ENCODE peak calls at places on chromosomes 7 and 10, in six cellular contexts. A, P, X, F, Y and V are unnamed samples.

GRCh38 chr10:35822316-35822715 is 180.2 kb upstream of the FZD8 start:
- DNase-seq in X (peak; percentile 49), A (peak; percentile 47), F (peak; percentile 69), P (peak; percentile 10), Y (peak; percentile 75), V (no peak)

GRCh38 chr7:66281678-66282593 is 76.8 kb downstream of the TPST1 start:
- DNase-seq in A (peak; percentile 94), X (no peak), Y (peak; percentile 25), P (no peak), F (no peak), V (peak; percentile 40)

GRCh38 chr7:99955247-99955646 is 20.6 kb downstream of the AZGP1 start:
- DNase-seq in F (no peak), P (no peak), A (no peak), X (no peak), Y (no peak), V (no peak)

GRCh38 chr10:14553434-14553833 is 221.3 kb downstream of the FAM107B start:
- DNase-seq in A (peak; percentile 59), Y (no peak), F (no peak), P (no peak), X (no peak), V (no peak)

GRCh38 chr7:84040365-84040764 is 154.2 kb downstream of the SEMA3A start:
- DNase-seq in P (no peak), X (peak; percentile 91), A (no peak), Y (no peak), F (no peak), V (no peak)

GRCh38 chr10:72162978-72163377 is 52.8 kb upstream of the ANAPC16 start:
- DNase-seq in Y (no peak), P (peak; percentile 75), X (no peak), F (no peak), A (peak; percentile 35), V (no peak)

GRCh38 chr10:118832242-118832651 is 77.5 kb upstream of the CACUL1 start:
- DNase-seq in X (no peak), Y (peak; percentile 38), F (peak; percentile 54), P (no peak), A (no peak), V (no peak)

GRCh38 chr7:84803979-84804378 is 382.9 kb downstream of the SEMA3D start:
- DNase-seq in X (no peak), Y (no peak), P (no peak), F (no peak), A (no peak), V (no peak)

GRCh38 chr7:151565541-151565940 is 45.8 kb upstream of the RHEB start:
- DNase-seq in P (no peak), A (no peak), F (no peak), Y (no peak), X (no peak), V (no peak)

GRCh38 chr10:2948127-2948854 is 119.1 kb upstream of the PFKP start:
- DNase-seq in F (no peak), A (no peak), P (no peak), X (no peak), Y (no peak), V (no peak)

GRCh38 chr7:73994023-73994422 is 34.0 kb upstream of the ELN start:
- DNase-seq in Y (no peak), F (no peak), A (no peak), P (no peak), X (no peak), V (peak; percentile 63)

GRCh38 chr7:67950321-67951083 is 953.9 kb downstream of the TYW1 start:
- DNase-seq in P (no peak), Y (no peak), A (no peak), F (no peak), X (no peak), V (no peak)

GRCh38 chr7:104956753-104957450 is 57.1 kb upstream of the KMT2E start:
- DNase-seq in Y (no peak), F (no peak), X (no peak), P (peak; percentile 59), A (peak; percentile 94), V (no peak)

GRCh38 chr7:56083150-56083785 is 9.5 kb downstream of the PHKG1 start:
- DNase-seq in A (no peak), P (no peak), F (no peak), Y (no peak), X (no peak), V (no peak)

GRCh38 chr7:140223515-140224221 is 46.9 kb upstream of the KDM7A start:
- DNase-seq in X (no peak), F (no peak), Y (no peak), P (no peak), A (no peak), V (no peak)

GRCh38 chr10:84907461-84908010 is 579.1 kb downstream of the CCSER2 start:
- DNase-seq in A (no peak), Y (no peak), P (no peak), X (no peak), F (no peak), V (no peak)

GRCh38 chr7:50393076-50393475 is 57.1 kb downstream of the FIGNL1 start:
- DNase-seq in X (no peak), F (no peak), Y (no peak), P (no peak), A (no peak), V (no peak)

GRCh38 chr7:11436773-11437524 is 395.0 kb downstream of the THSD7A start:
- DNase-seq in F (no peak), A (no peak), Y (no peak), P (no peak), X (peak; percentile 4), V (no peak)

GRCh38 chr10:64041185-64041988 is 520.2 kb downstream of the REEP3 start:
- DNase-seq in Y (peak; percentile 52), F (peak; percentile 48), A (peak; percentile 59), P (peak; percentile 67), X (peak; percentile 77), V (peak; percentile 59)

GRCh38 chr7:27364344-27364758 is 121.7 kb downstream of the EVX1 start:
- DNase-seq in X (no peak), A (peak; percentile 14), Y (peak; percentile 89), F (peak; percentile 12), P (no peak), V (no peak)
- H3K4me3 ChIP-seq in X (no peak overlapping the region), A (no peak overlapping the region), Y (peak overlapping the region; percentile 12), F (no peak overlapping the region), P (no peak overlapping the region), V (no peak overlapping the region)

GRCh38 chr7:146961617-146962016 is 845.0 kb downstream of the CNTNAP2 start:
- DNase-seq in A (peak; percentile 94), Y (no peak), X (no peak), P (no peak), F (no peak), V (no peak)

GRCh38 chr7:146956853-146957252 is 840.3 kb downstream of the CNTNAP2 start:
- DNase-seq in Y (no peak), X (no peak), F (no peak), P (no peak), A (no peak), V (peak; percentile 0)

GRCh38 chr7:146966274-146966673 is 849.7 kb downstream of the CNTNAP2 start:
- DNase-seq in X (no peak), Y (no peak), F (no peak), P (no peak), A (no peak), V (no peak)

GRCh38 chr7:146956323-146956722 is 839.7 kb downstream of the CNTNAP2 start:
- DNase-seq in A (no peak), P (no peak), Y (no peak), X (no peak), F (no peak), V (no peak)

GRCh38 chr7:146960747-146961416 is 844.3 kb downstream of the CNTNAP2 start:
- DNase-seq in A (no peak), X (peak; percentile 43), Y (no peak), P (no peak), F (no peak), V (no peak)
- TF ChIP-seq CTCF in A (peak; percentile 13), X (peak; percentile 50), Y (no peak), P (no peak), F (no peak), V (no peak)

DNA sequence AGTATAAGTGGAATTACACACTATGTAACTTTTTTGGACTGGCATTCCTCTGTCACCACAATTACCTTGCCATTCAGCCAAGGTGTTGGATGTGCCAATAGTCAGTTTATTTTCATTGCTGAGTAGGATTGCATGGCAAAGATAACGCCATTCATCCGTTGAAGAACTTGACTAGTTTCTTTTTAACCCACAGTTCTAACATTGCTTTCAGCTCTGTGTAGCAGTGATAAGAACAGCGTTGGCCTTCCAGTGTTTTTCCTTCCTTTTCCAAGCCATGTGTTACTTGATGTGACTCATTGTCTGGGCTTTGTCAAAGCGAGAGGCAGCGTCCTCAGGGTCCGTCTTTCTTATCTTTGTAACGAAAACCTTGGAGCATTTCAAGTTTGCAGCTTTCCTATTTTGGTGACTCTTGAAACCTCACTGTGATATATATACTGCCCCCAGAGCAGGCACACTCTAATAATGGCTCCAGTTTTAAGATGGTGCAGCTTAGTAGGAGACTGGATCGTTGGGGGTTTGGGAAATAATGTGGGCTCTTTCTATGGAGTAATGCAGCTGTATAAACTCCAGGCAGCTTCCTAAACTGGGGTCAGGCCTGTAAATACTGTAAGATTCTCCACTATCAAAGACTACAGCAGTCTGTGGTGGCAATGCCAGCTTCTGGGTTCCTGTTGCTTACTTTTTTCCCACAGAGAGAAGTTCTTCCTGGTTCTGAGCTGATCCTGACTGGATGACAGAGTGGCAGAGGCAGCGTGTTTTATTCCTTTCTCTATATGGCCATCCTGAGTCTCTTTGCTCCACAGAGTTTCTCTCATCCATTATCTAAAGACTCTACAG is 41.7 kb downstream of the AKR1E2 start:
- DNase-seq in F (no peak), P (no peak), Y (no peak), X (no peak), A (peak; percentile 57), V (no peak)
- H3K4me3 ChIP-seq in F (no peak overlapping the region), P (no peak overlapping the region), Y (no peak overlapping the region), X (no peak overlapping the region), A (no peak overlapping the region), V (no peak overlapping the region)

GRCh38 chr10:110459600-110459999 is 38.1 kb upstream of the DUSP5 start:
- DNase-seq in Y (no peak), P (no peak), X (no peak), A (no peak), F (no peak), V (no peak)

GRCh38 chr10:110461530-110461929 is 36.2 kb upstream of the DUSP5 start:
- DNase-seq in P (no peak), A (no peak), X (no peak), F (no peak), Y (no peak), V (no peak)

GRCh38 chr10:110460111-110460809 is 37.4 kb upstream of the DUSP5 start:
- DNase-seq in F (no peak), A (peak; percentile 16), Y (no peak), P (peak; percentile 47), X (no peak), V (no peak)

GRCh38 chr10:110461088-110461487 is 36.6 kb upstream of the DUSP5 start:
- DNase-seq in F (no peak), X (no peak), Y (no peak), P (no peak), A (no peak), V (no peak)

DNA sequence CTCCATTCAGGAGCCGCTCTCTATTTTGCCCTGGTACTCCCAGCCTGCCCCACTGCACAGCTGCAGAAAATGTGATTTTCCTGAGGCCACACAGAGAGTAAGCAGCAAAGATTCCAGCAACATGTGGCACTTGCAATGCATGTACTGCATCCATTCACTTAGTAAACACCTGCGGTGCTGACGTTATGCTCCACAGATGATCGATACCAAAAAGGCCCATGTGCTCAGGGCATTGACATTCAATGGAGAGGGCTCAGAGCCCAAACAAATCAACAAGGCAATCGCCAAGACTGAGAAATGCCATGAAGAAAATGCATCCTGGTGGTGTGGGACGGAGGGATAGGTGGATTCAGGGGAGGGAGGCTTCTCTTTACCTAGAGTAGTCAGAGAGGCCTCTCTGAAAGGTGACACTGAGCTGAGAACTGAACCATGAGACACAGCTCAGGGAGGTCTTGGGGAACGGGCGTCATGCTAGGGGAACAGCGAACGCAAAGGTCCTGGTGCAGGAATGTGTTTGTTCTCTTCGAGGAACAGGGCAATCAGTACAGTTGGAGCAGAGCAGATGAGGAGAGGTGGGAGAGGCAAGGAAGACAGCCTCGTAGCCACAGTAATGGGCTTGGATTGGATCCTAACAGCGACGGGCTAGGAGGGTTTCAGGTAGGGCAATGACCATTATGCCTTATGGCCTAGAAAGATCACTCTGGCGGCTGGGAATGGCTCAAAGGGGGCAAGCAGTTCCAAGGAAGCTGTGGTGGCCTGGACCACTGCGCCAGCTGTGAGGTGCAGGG is 35.2 kb upstream of the DUSP5 start:
- DNase-seq in A (no peak), Y (no peak), P (no peak), X (no peak), F (no peak), V (no peak)
- TF ChIP-seq CTCF in A (no peak), Y (no peak), P (no peak), X (no peak), F (no peak), V (no peak)